ENCODE peak calls at places on chromosomes 16 and 17, in five cellular contexts. F is stimulated activated CD4-positive, alpha-beta T cell treated with anti-CD3 and anti-CD28 coated beads, Interleukin-1b, Interleukin-23, amount 100 ng/mL, for 1 hour; O is nucleus accumbens; T is T-helper 9 cell; I is MV-4-11. B is an unnamed sample.

GRCh38 chr17:80395402-80396151 is 19.4 kb upstream of the ENDOV start:
- DNase-seq in F (no peak), O (no peak), T (no peak), I (peak; percentile 20), B (no peak)

GRCh38 chr17:47941998-47942490 is 673 bp downstream of the PNPO start:
- DNase-seq in F (no peak), O (no peak), T (no peak), I (no peak), B (no peak)

GRCh38 chr17:64008830-64009229 is 10.7 kb downstream of the PRR29 start:
- DNase-seq in F (no peak), O (no peak), T (no peak), I (no peak), B (no peak)

GRCh38 chr17:30274887-30275286 is 16.9 kb downstream of the BLMH start:
- DNase-seq in F (no peak), O (no peak), T (no peak), I (no peak), B (no peak)

GRCh38 chr16:1428511-1428910 is 2.4 kb upstream of the PERCC1 start:
- DNase-seq in F (no peak), O (no peak), T (no peak), I (peak; percentile 19), B (peak; percentile 57)

GRCh38 chr17:1060991-1061390 is 64.1 kb downstream of the TIMM22 start:
- DNase-seq in F (no peak), O (peak; percentile 34), T (no peak), I (no peak), B (no peak)

GRCh38 chr16:88534731-88535141 is 35.5 kb upstream of the ZC3H18 start:
- DNase-seq in F (no peak), O (peak; percentile 22), T (no peak), I (peak; percentile 47), B (no peak)

GRCh38 chr17:40910441-40910841 is 25.4 kb upstream of the KRT20 start:
- DNase-seq in F (no peak), O (no peak), T (no peak), I (no peak), B (no peak)

GRCh38 chr17:39139137-39139516 is 12.3 kb downstream of the PLXDC1 start:
- DNase-seq in F (no peak), O (no peak), T (no peak), I (no peak), B (no peak)

GRCh38 chr17:12242390-12242954 is 221.8 kb downstream of the MAP2K4 start:
- DNase-seq in F (no peak), O (no peak), T (no peak), I (no peak), B (no peak)

GRCh38 chr17:49074851-49075540 is 57.6 kb upstream of the B4GALNT2 start:
- DNase-seq in F (no peak), O (no peak), T (no peak), I (no peak), B (no peak)

GRCh38 chr16:10552998-10553491 is 27.4 kb downstream of the EMP2 start:
- DNase-seq in F (peak; percentile 9), O (no peak), T (peak; percentile 3), I (peak; percentile 90), B (no peak)

GRCh38 chr17:3647251-3647650 is 10.7 kb downstream of the CTNS start:
- DNase-seq in F (no peak), O (no peak), T (no peak), I (no peak), B (no peak)

GRCh38 chr16:69553332-69553731 is 12.4 kb upstream of the NFAT5 start:
- DNase-seq in F (no peak), O (no peak), T (no peak), I (no peak), B (no peak)

GRCh38 chr16:6019490-6019991 is 921.9 kb upstream of the EEF2KMT start:
- DNase-seq in F (no peak), O (no peak), T (no peak), I (no peak), B (no peak)

GRCh38 chr16:68267612-68268405 is 3.5 kb downstream of the SLC7A6 start:
- DNase-seq in F (no peak), O (no peak), T (no peak), I (no peak), B (no peak)

GRCh38 chr17:38464723-38465419 is 36.6 kb downstream of the ARHGAP23 start:
- DNase-seq in F (no peak), O (peak; percentile 91), T (no peak), I (no peak), B (peak; percentile 5)

GRCh38 chr17:32497431-32498205 is 10.8 kb downstream of the CDK5R1 start:
- DNase-seq in F (no peak), O (no peak), T (no peak), I (no peak), B (no peak)

GRCh38 chr17:64544742-64545141 is 38.0 kb downstream of the CEP95 start:
- DNase-seq in F (no peak), O (no peak), T (no peak), I (no peak), B (no peak)

GRCh38 chr16:82761858-82762257 is 135.1 kb downstream of the CDH13 start:
- DNase-seq in F (no peak), O (no peak), T (no peak), I (no peak), B (no peak)